ENCODE peak calls at places on chromosome 5, in nine cellular contexts. One of them, this sample, is unnamed.

GRCh38 chr5:176529824-176530195 is 7.4 kb downstream of the RNF44 start:
- DNase-seq in adipocyte: no peak
- DNase-seq in transverse colon: no peak
- DNase-seq in CD4-positive, CD25-positive, alpha-beta regulatory T cell: peak; percentile 49
- DNase-seq in breast epithelium: no peak
- DNase-seq in left ventricle myocardium inferior: no peak
- DNase-seq in fibroblast of lung: no peak
- DNase-seq in psoas muscle: no peak
- DNase-seq in heart right ventricle: no peak
- DNase-seq in this sample: no peak

GRCh38 chr5:145450286-145450969 is 384.7 kb downstream of the PRELID2 start:
- DNase-seq in adipocyte: no peak
- DNase-seq in transverse colon: no peak
- DNase-seq in CD4-positive, CD25-positive, alpha-beta regulatory T cell: no peak
- DNase-seq in breast epithelium: no peak
- DNase-seq in left ventricle myocardium inferior: no peak
- DNase-seq in fibroblast of lung: no peak
- DNase-seq in psoas muscle: no peak
- DNase-seq in heart right ventricle: no peak
- DNase-seq in this sample: no peak

GRCh38 chr5:172640822-172641358 is at the start of gene NEURL1B:
- DNase-seq in adipocyte: peak; percentile 88
- DNase-seq in transverse colon: peak; percentile 87
- DNase-seq in CD4-positive, CD25-positive, alpha-beta regulatory T cell: no peak
- DNase-seq in breast epithelium: no peak
- DNase-seq in left ventricle myocardium inferior: peak; percentile 84
- DNase-seq in fibroblast of lung: peak; percentile 36
- DNase-seq in psoas muscle: peak; percentile 77
- DNase-seq in heart right ventricle: peak; percentile 87
- DNase-seq in this sample: peak; percentile 83

GRCh38 chr5:72063219-72063819 is 44.0 kb upstream of the MAP1B start:
- DNase-seq in adipocyte: peak; percentile 37
- DNase-seq in transverse colon: no peak
- DNase-seq in CD4-positive, CD25-positive, alpha-beta regulatory T cell: no peak
- DNase-seq in breast epithelium: no peak
- DNase-seq in left ventricle myocardium inferior: no peak
- DNase-seq in fibroblast of lung: peak; percentile 47
- DNase-seq in psoas muscle: no peak
- DNase-seq in heart right ventricle: no peak
- DNase-seq in this sample: no peak

GRCh38 chr5:6745706-6746217 is 32.5 kb downstream of the TENT4A start:
- DNase-seq in adipocyte: peak; percentile 70
- DNase-seq in transverse colon: peak; percentile 7
- DNase-seq in CD4-positive, CD25-positive, alpha-beta regulatory T cell: no peak
- DNase-seq in breast epithelium: no peak
- DNase-seq in left ventricle myocardium inferior: no peak
- DNase-seq in fibroblast of lung: peak; percentile 79
- DNase-seq in psoas muscle: no peak
- DNase-seq in heart right ventricle: no peak
- DNase-seq in this sample: no peak

GRCh38 chr5:125372694-125373621 is 626.5 kb upstream of the ZNF608 start:
- DNase-seq in adipocyte: peak; percentile 71
- DNase-seq in transverse colon: no peak
- DNase-seq in CD4-positive, CD25-positive, alpha-beta regulatory T cell: no peak
- DNase-seq in breast epithelium: no peak
- DNase-seq in left ventricle myocardium inferior: no peak
- DNase-seq in fibroblast of lung: peak; percentile 55
- DNase-seq in psoas muscle: no peak
- DNase-seq in heart right ventricle: no peak
- DNase-seq in this sample: no peak

GRCh38 chr5:85334-85995 is 6.5 kb upstream of the PLEKHG4B start:
- DNase-seq in adipocyte: no peak
- DNase-seq in transverse colon: no peak
- DNase-seq in CD4-positive, CD25-positive, alpha-beta regulatory T cell: no peak
- DNase-seq in breast epithelium: no peak
- DNase-seq in left ventricle myocardium inferior: no peak
- DNase-seq in fibroblast of lung: no peak
- DNase-seq in psoas muscle: no peak
- DNase-seq in heart right ventricle: no peak
- DNase-seq in this sample: no peak

GRCh38 chr5:153496835-153497234 is 6.4 kb downstream of the GRIA1 start:
- DNase-seq in adipocyte: peak; percentile 74
- DNase-seq in transverse colon: no peak
- DNase-seq in CD4-positive, CD25-positive, alpha-beta regulatory T cell: no peak
- DNase-seq in breast epithelium: no peak
- DNase-seq in left ventricle myocardium inferior: no peak
- DNase-seq in fibroblast of lung: peak; percentile 68
- DNase-seq in psoas muscle: no peak
- DNase-seq in heart right ventricle: no peak
- DNase-seq in this sample: no peak

GRCh38 chr5:113371788-113372196 is 63.0 kb downstream of the TSSK1B start:
- DNase-seq in adipocyte: no peak
- DNase-seq in transverse colon: no peak
- DNase-seq in CD4-positive, CD25-positive, alpha-beta regulatory T cell: no peak
- DNase-seq in breast epithelium: no peak
- DNase-seq in left ventricle myocardium inferior: no peak
- DNase-seq in fibroblast of lung: no peak
- DNase-seq in psoas muscle: no peak
- DNase-seq in heart right ventricle: no peak
- DNase-seq in this sample: no peak

GRCh38 chr5:165130656-165131055 is 1625.2 kb downstream of the MAT2B start:
- DNase-seq in adipocyte: no peak
- DNase-seq in transverse colon: no peak
- DNase-seq in CD4-positive, CD25-positive, alpha-beta regulatory T cell: no peak
- DNase-seq in breast epithelium: no peak
- DNase-seq in left ventricle myocardium inferior: no peak
- DNase-seq in fibroblast of lung: peak; percentile 16
- DNase-seq in psoas muscle: no peak
- DNase-seq in heart right ventricle: no peak
- DNase-seq in this sample: no peak

GRCh38 chr5:84729326-84729725 is 344.6 kb upstream of the EDIL3 start:
- DNase-seq in adipocyte: peak; percentile 17
- DNase-seq in transverse colon: no peak
- DNase-seq in CD4-positive, CD25-positive, alpha-beta regulatory T cell: no peak
- DNase-seq in breast epithelium: no peak
- DNase-seq in left ventricle myocardium inferior: no peak
- DNase-seq in fibroblast of lung: peak; percentile 33
- DNase-seq in psoas muscle: no peak
- DNase-seq in heart right ventricle: no peak
- DNase-seq in this sample: no peak

GRCh38 chr5:37568018-37568753 is 189.1 kb downstream of the WDR70 start:
- DNase-seq in adipocyte: no peak
- DNase-seq in transverse colon: no peak
- DNase-seq in CD4-positive, CD25-positive, alpha-beta regulatory T cell: no peak
- DNase-seq in breast epithelium: no peak
- DNase-seq in left ventricle myocardium inferior: no peak
- DNase-seq in fibroblast of lung: no peak
- DNase-seq in psoas muscle: no peak
- DNase-seq in heart right ventricle: no peak
- DNase-seq in this sample: no peak

GRCh38 chr5:113202904-113203716 is 226.5 kb downstream of the DCP2 start:
- DNase-seq in adipocyte: no peak
- DNase-seq in transverse colon: no peak
- DNase-seq in CD4-positive, CD25-positive, alpha-beta regulatory T cell: no peak
- DNase-seq in breast epithelium: peak; percentile 23
- DNase-seq in left ventricle myocardium inferior: peak; percentile 85
- DNase-seq in fibroblast of lung: peak; percentile 75
- DNase-seq in psoas muscle: peak; percentile 53
- DNase-seq in heart right ventricle: peak; percentile 79
- DNase-seq in this sample: no peak

GRCh38 chr5:85452322-85453025 is 1067.8 kb upstream of the EDIL3 start:
- DNase-seq in adipocyte: no peak
- DNase-seq in transverse colon: no peak
- DNase-seq in CD4-positive, CD25-positive, alpha-beta regulatory T cell: no peak
- DNase-seq in breast epithelium: no peak
- DNase-seq in left ventricle myocardium inferior: no peak
- DNase-seq in fibroblast of lung: no peak
- DNase-seq in psoas muscle: no peak
- DNase-seq in heart right ventricle: no peak
- DNase-seq in this sample: no peak

GRCh38 chr5:78127875-78128274 is 166.6 kb downstream of the AP3B1 start:
- DNase-seq in adipocyte: no peak
- DNase-seq in transverse colon: no peak
- DNase-seq in CD4-positive, CD25-positive, alpha-beta regulatory T cell: no peak
- DNase-seq in breast epithelium: no peak
- DNase-seq in left ventricle myocardium inferior: no peak
- DNase-seq in fibroblast of lung: no peak
- DNase-seq in psoas muscle: no peak
- DNase-seq in heart right ventricle: no peak
- DNase-seq in this sample: no peak

GRCh38 chr5:124193371-124193789 is 553.1 kb downstream of the ZNF608 start:
- DNase-seq in adipocyte: peak; percentile 58
- DNase-seq in transverse colon: no peak
- DNase-seq in CD4-positive, CD25-positive, alpha-beta regulatory T cell: no peak
- DNase-seq in breast epithelium: no peak
- DNase-seq in left ventricle myocardium inferior: no peak
- DNase-seq in fibroblast of lung: peak; percentile 84
- DNase-seq in psoas muscle: no peak
- DNase-seq in heart right ventricle: no peak
- DNase-seq in this sample: no peak

GRCh38 chr5:127758884-127759283 is 55.7 kb downstream of the CCDC192 start:
- DNase-seq in adipocyte: peak; percentile 27
- DNase-seq in transverse colon: peak; percentile 36
- DNase-seq in CD4-positive, CD25-positive, alpha-beta regulatory T cell: no peak
- DNase-seq in breast epithelium: no peak
- DNase-seq in left ventricle myocardium inferior: no peak
- DNase-seq in fibroblast of lung: no peak
- DNase-seq in psoas muscle: no peak
- DNase-seq in heart right ventricle: no peak
- DNase-seq in this sample: no peak

GRCh38 chr5:178152491-178153444 is 917 bp downstream of the NHP2 start:
- DNase-seq in adipocyte: peak; percentile 11
- DNase-seq in transverse colon: no peak
- DNase-seq in CD4-positive, CD25-positive, alpha-beta regulatory T cell: no peak
- DNase-seq in breast epithelium: no peak
- DNase-seq in left ventricle myocardium inferior: no peak
- DNase-seq in fibroblast of lung: no peak
- DNase-seq in psoas muscle: no peak
- DNase-seq in heart right ventricle: no peak
- DNase-seq in this sample: no peak

GRCh38 chr5:67552773-67553172 is 356.2 kb upstream of the CD180 start:
- DNase-seq in adipocyte: no peak
- DNase-seq in transverse colon: no peak
- DNase-seq in CD4-positive, CD25-positive, alpha-beta regulatory T cell: no peak
- DNase-seq in breast epithelium: no peak
- DNase-seq in left ventricle myocardium inferior: no peak
- DNase-seq in fibroblast of lung: no peak
- DNase-seq in psoas muscle: no peak
- DNase-seq in heart right ventricle: no peak
- DNase-seq in this sample: no peak

GRCh38 chr5:92019376-92019990 is 636.4 kb upstream of the ARRDC3 start:
- DNase-seq in adipocyte: peak; percentile 25
- DNase-seq in transverse colon: no peak
- DNase-seq in CD4-positive, CD25-positive, alpha-beta regulatory T cell: no peak
- DNase-seq in breast epithelium: no peak
- DNase-seq in left ventricle myocardium inferior: no peak
- DNase-seq in fibroblast of lung: no peak
- DNase-seq in psoas muscle: no peak
- DNase-seq in heart right ventricle: no peak
- DNase-seq in this sample: no peak

GRCh38 chr5:5671823-5672222 is 249.3 kb downstream of the ICE1 start:
- DNase-seq in adipocyte: no peak
- DNase-seq in transverse colon: no peak
- DNase-seq in CD4-positive, CD25-positive, alpha-beta regulatory T cell: no peak
- DNase-seq in breast epithelium: no peak
- DNase-seq in left ventricle myocardium inferior: no peak
- DNase-seq in fibroblast of lung: no peak
- DNase-seq in psoas muscle: no peak
- DNase-seq in heart right ventricle: no peak
- DNase-seq in this sample: no peak

GRCh38 chr5:68749648-68750047 is 344.2 kb upstream of the SLC30A5 start:
- DNase-seq in adipocyte: no peak
- DNase-seq in transverse colon: no peak
- DNase-seq in CD4-positive, CD25-positive, alpha-beta regulatory T cell: no peak
- DNase-seq in breast epithelium: peak; percentile 72
- DNase-seq in left ventricle myocardium inferior: no peak
- DNase-seq in fibroblast of lung: no peak
- DNase-seq in psoas muscle: no peak
- DNase-seq in heart right ventricle: no peak
- DNase-seq in this sample: no peak

GRCh38 chr5:133295520-133295919 is 243.7 kb downstream of the HSPA4 start:
- DNase-seq in adipocyte: no peak
- DNase-seq in transverse colon: no peak
- DNase-seq in CD4-positive, CD25-positive, alpha-beta regulatory T cell: no peak
- DNase-seq in breast epithelium: no peak
- DNase-seq in left ventricle myocardium inferior: no peak
- DNase-seq in fibroblast of lung: no peak
- DNase-seq in psoas muscle: no peak
- DNase-seq in heart right ventricle: no peak
- DNase-seq in this sample: no peak
- H3K4me3 ChIP-seq in adipocyte: no peak overlapping the region
- H3K4me3 ChIP-seq in transverse colon: no peak overlapping the region
- H3K4me3 ChIP-seq in CD4-positive, CD25-positive, alpha-beta regulatory T cell: no peak overlapping the region
- H3K4me3 ChIP-seq in breast epithelium: no peak overlapping the region
- H3K4me3 ChIP-seq in left ventricle myocardium inferior: no peak overlapping the region
- H3K4me3 ChIP-seq in fibroblast of lung: no peak overlapping the region
- H3K4me3 ChIP-seq in psoas muscle: no peak overlapping the region
- H3K4me3 ChIP-seq in heart right ventricle: no peak overlapping the region
- H3K4me3 ChIP-seq in this sample: no peak overlapping the region

GRCh38 chr5:163915481-163915961 is 410.1 kb downstream of the MAT2B start:
- DNase-seq in adipocyte: peak; percentile 60
- DNase-seq in transverse colon: peak; percentile 52
- DNase-seq in CD4-positive, CD25-positive, alpha-beta regulatory T cell: no peak
- DNase-seq in breast epithelium: no peak
- DNase-seq in left ventricle myocardium inferior: no peak
- DNase-seq in fibroblast of lung: peak; percentile 54
- DNase-seq in psoas muscle: no peak
- DNase-seq in heart right ventricle: no peak
- DNase-seq in this sample: peak; percentile 50
- H3K4me1 ChIP-seq in adipocyte: peaks cover 32% of the 10 kb centered on the region
- H3K4me1 ChIP-seq in transverse colon: peaks cover 24% of the 10 kb centered on the region
- H3K4me1 ChIP-seq in CD4-positive, CD25-positive, alpha-beta regulatory T cell: no peaks in the 10 kb centered on the region
- H3K4me1 ChIP-seq in breast epithelium: no peaks in the 10 kb centered on the region
- H3K4me1 ChIP-seq in left ventricle myocardium inferior: no peaks in the 10 kb centered on the region
- H3K4me1 ChIP-seq in fibroblast of lung: no peaks in the 10 kb centered on the region
- H3K4me1 ChIP-seq in psoas muscle: no peaks in the 10 kb centered on the region
- H3K4me1 ChIP-seq in heart right ventricle: no peaks in the 10 kb centered on the region
- H3K4me1 ChIP-seq in this sample: no peaks in the 10 kb centered on the region

GRCh38 chr5:148660346-148660660 is 6.0 kb upstream of the HTR4 start:
- DNase-seq in adipocyte: no peak
- DNase-seq in transverse colon: no peak
- DNase-seq in CD4-positive, CD25-positive, alpha-beta regulatory T cell: no peak
- DNase-seq in breast epithelium: no peak
- DNase-seq in left ventricle myocardium inferior: no peak
- DNase-seq in fibroblast of lung: no peak
- DNase-seq in psoas muscle: no peak
- DNase-seq in heart right ventricle: no peak
- DNase-seq in this sample: no peak
- H3K4me3 ChIP-seq in adipocyte: no peak overlapping the region
- H3K4me3 ChIP-seq in transverse colon: no peak overlapping the region
- H3K4me3 ChIP-seq in CD4-positive, CD25-positive, alpha-beta regulatory T cell: no peak overlapping the region
- H3K4me3 ChIP-seq in breast epithelium: no peak overlapping the region
- H3K4me3 ChIP-seq in left ventricle myocardium inferior: no peak overlapping the region
- H3K4me3 ChIP-seq in fibroblast of lung: no peak overlapping the region
- H3K4me3 ChIP-seq in psoas muscle: no peak overlapping the region
- H3K4me3 ChIP-seq in heart right ventricle: no peak overlapping the region
- H3K4me3 ChIP-seq in this sample: no peak overlapping the region

DNA sequence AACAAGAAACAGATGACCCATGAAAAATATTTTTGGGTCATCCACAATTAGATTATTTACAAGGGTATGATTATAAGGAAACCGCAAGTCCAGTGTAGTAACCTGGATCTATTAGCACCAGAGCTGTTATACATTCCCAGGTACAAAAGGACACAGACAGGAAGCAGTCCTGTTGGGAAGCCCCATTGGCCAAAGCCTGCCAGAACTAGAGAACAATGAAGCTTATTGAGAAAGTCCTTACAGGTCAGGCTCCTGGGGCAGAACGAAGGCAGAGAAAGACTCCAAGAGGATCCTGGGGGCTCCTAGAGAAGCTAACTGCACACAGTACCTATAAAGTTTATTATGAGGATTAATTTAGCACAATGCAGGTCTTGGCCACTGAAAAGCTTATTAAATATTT is 169.9 kb downstream of the PARP8 start:
- DNase-seq in adipocyte: no peak
- DNase-seq in transverse colon: no peak
- DNase-seq in CD4-positive, CD25-positive, alpha-beta regulatory T cell: no peak
- DNase-seq in breast epithelium: no peak
- DNase-seq in left ventricle myocardium inferior: no peak
- DNase-seq in fibroblast of lung: no peak
- DNase-seq in psoas muscle: no peak
- DNase-seq in heart right ventricle: no peak
- DNase-seq in this sample: no peak
- H3K4me1 ChIP-seq in adipocyte: no peaks in the 10 kb centered on the region
- H3K4me1 ChIP-seq in transverse colon: no peaks in the 10 kb centered on the region
- H3K4me1 ChIP-seq in CD4-positive, CD25-positive, alpha-beta regulatory T cell: no peaks in the 10 kb centered on the region
- H3K4me1 ChIP-seq in breast epithelium: no peaks in the 10 kb centered on the region
- H3K4me1 ChIP-seq in left ventricle myocardium inferior: no peaks in the 10 kb centered on the region
- H3K4me1 ChIP-seq in fibroblast of lung: no peaks in the 10 kb centered on the region
- H3K4me1 ChIP-seq in psoas muscle: no peaks in the 10 kb centered on the region
- H3K4me1 ChIP-seq in heart right ventricle: no peaks in the 10 kb centered on the region
- H3K4me1 ChIP-seq in this sample: no peaks in the 10 kb centered on the region